ENCODE peak calls at places on chromosomes 7 and 10, in seven cellular contexts. T is kidney epithelial cell, Q is tibial artery, J is IMR-90, C is bronchial epithelial cell, S is AG09309, B is fibroblast of lung. U is an unnamed sample.

GRCh38 chr10:29375888-29376287 is 87.0 kb downstream of the LYZL1 start:
- DNase-seq in S (no peak), J (no peak), B (no peak), Q (no peak), T (no peak), C (no peak), U (no peak)

GRCh38 chr7:35556532-35557471 is 138.1 kb downstream of the HERPUD2 start:
- DNase-seq in Q (no peak), C (no peak), T (no peak), B (no peak), J (no peak), S (no peak), U (no peak)

GRCh38 chr10:116001976-116002375 is 271.0 kb downstream of the GFRA1 start:
- DNase-seq in J (no peak), B (no peak), T (no peak), C (no peak), Q (no peak), S (no peak), U (no peak)

GRCh38 chr7:101518348-101518747 is 110.7 kb downstream of the MYL10 start:
- DNase-seq in J (peak), B (peak), C (no peak), T (no peak), Q (no peak), S (no peak), U (peak)

GRCh38 chr10:132129431-132129830 is 57.3 kb upstream of the DPYSL4 start:
- DNase-seq in Q (no peak), B (no peak), T (no peak), C (no peak), S (no peak), J (no peak), U (no peak)

GRCh38 chr10:33509231-33509871 is 174.9 kb upstream of the NRP1 start:
- DNase-seq in S (no peak), T (peak), B (peak), J (peak), Q (peak), C (peak), U (peak)

GRCh38 chr10:6409982-6410694 is 169.9 kb downstream of the PRKCQ start:
- DNase-seq in Q (no peak), S (no peak), C (peak), T (no peak), B (peak), J (peak), U (peak)

GRCh38 chr10:23065549-23065948 is 29.8 kb upstream of the MSRB2 start:
- DNase-seq in Q (peak), S (peak), C (peak), B (peak), J (peak), T (peak), U (peak)

GRCh38 chr10:30893208-30893607 is 138.5 kb downstream of the ZNF438 start:
- DNase-seq in T (no peak), S (no peak), Q (no peak), J (peak), C (no peak), B (peak), U (no peak)

GRCh38 chr7:34806831-34807230 is 148.8 kb downstream of the NPSR1 start:
- DNase-seq in T (no peak), J (no peak), C (no peak), S (no peak), Q (no peak), B (no peak), U (no peak)

GRCh38 chr10:3747984-3748383 is 37.0 kb downstream of the KLF6 start:
- DNase-seq in C (no peak), B (no peak), J (no peak), S (no peak), Q (no peak), T (no peak), U (no peak)

GRCh38 chr7:139387594-139387993 is 27.9 kb downstream of the LUC7L2 start:
- DNase-seq in Q (no peak), J (no peak), S (no peak), T (no peak), C (no peak), B (no peak), U (no peak)

DNA sequence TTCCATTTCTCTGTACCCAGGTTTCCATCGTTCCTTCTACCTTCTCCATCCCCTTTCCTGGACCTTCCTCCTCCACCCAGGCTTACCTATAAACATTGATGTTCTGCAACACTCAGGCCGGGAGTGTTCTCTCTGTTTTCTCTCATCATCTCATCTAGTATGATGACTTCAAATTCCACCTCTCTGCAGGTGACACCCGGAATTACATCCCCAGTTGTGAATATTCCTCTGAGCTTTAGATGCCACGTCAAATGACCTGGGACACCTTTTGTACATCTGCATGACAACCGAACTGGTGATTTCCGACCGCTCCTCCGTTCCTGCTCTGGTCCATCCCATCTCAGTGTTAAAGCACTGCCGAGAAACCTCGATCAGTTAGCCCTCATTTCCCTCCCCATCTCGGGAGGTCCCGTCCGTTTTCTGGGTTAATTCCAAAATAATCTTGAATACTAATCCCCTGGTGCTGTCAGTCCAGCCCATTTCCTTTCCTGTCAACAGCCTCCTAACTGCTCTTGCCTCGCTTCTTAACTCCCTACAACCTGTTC is 76.7 kb upstream of the SAMD8 start:
- DNase-seq in J (no peak), C (no peak), Q (no peak), S (no peak), T (no peak), B (no peak), U (no peak)
- TF ChIP-seq CTCF in J (no peak), C (no peak), Q (no peak), S (no peak), T (no peak), B (no peak), U (no peak)

GRCh38 chr10:96118604-96119450 is 11.3 kb upstream of the ZNF518A start:
- DNase-seq in J (no peak), T (no peak), S (no peak), Q (no peak), C (no peak), B (no peak), U (no peak)

GRCh38 chr10:96124230-96125141 is 5.6 kb upstream of the ZNF518A start:
- DNase-seq in Q (no peak), S (no peak), C (peak), T (no peak), B (peak), J (peak), U (peak)

GRCh38 chr10:96125142-96125515 is 5.0 kb upstream of the ZNF518A start:
- DNase-seq in Q (no peak), J (peak), C (peak), B (no peak), T (no peak), S (no peak), U (no peak)

DNA sequence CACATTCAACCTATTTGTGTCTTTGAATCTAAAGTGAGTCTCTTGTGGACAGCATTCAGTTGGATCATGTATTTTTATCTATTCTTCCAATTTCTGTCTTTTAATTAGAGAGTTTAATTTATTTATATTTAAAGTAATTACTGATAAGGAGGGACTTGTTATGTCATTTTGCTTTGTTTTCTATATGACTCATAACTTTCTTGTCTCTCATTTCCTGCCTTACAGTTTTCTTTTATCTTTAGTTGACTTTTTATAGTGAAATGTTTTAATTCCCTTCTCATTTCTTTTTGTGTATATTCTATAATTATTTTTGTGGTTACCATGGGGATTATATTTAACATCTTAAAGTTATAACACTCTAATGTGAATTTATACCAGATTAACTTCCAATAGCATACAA is 7.3 kb upstream of the ZNF518A start:
- DNase-seq in B (no peak), C (peak), S (no peak), T (no peak), Q (no peak), J (no peak), U (no peak)
- H3K4me3 ChIP-seq in B (no peak), C (no peak), S (no peak), T (no peak), Q (no peak), J (no peak), U (no peak)

GRCh38 chr10:99964791-99965190 is 45.0 kb downstream of the DNMBP start:
- DNase-seq in Q (no peak), B (peak), J (peak), S (no peak), T (no peak), C (no peak), U (peak)
- TF ChIP-seq CTCF in Q (no peak), B (peak), J (peak), S (peak), T (peak), C (no peak), U (peak)

GRCh38 chr7:24877790-24878311 is 102.1 kb downstream of the OSBPL3 start:
- DNase-seq in C (no peak), Q (no peak), T (no peak), S (no peak), B (peak), J (peak), U (peak)
- H3K4me3 ChIP-seq in C (no peak), Q (no peak), T (no peak), S (no peak), B (no peak), J (no peak), U (no peak)

GRCh38 chr10:37488792-37489657 is 363.6 kb downstream of the ANKRD30A start:
- DNase-seq in C (peak), J (no peak), S (peak), Q (no peak), B (no peak), T (no peak), U (peak)
- TF ChIP-seq CTCF in C (no peak), J (no peak), S (peak), Q (no peak), B (no peak), T (no peak), U (no peak)

GRCh38 chr7:2017914-2018785 is 214.6 kb downstream of the MAD1L1 start:
- DNase-seq in S (no peak), T (no peak), C (no peak), Q (peak), B (no peak), J (no peak), U (no peak)

GRCh38 chr7:2017483-2017891 is 215.3 kb downstream of the MAD1L1 start:
- DNase-seq in J (no peak), B (no peak), T (no peak), S (no peak), C (no peak), Q (peak), U (no peak)

GRCh38 chr7:2019693-2020511 is 212.8 kb downstream of the MAD1L1 start:
- DNase-seq in T (peak), C (peak), S (peak), Q (peak), B (peak), J (peak), U (peak)

GRCh38 chr7:2016761-2017482 is 215.8 kb downstream of the MAD1L1 start:
- DNase-seq in C (no peak), S (no peak), J (no peak), Q (peak), B (no peak), T (no peak), U (no peak)

GRCh38 chr7:2018786-2019692 is 213.7 kb downstream of the MAD1L1 start:
- DNase-seq in S (peak), C (peak), T (peak), J (peak), B (peak), Q (peak), U (peak)
- H3K4me3 ChIP-seq in S (peak), C (no peak), T (no peak), J (no peak), B (no peak), Q (peak), U (no peak)

GRCh38 chr7:94612253-94612652 is 43.7 kb downstream of the SGCE start:
- DNase-seq in B (no peak), J (no peak), Q (no peak), S (no peak), T (no peak), C (no peak), U (no peak)

GRCh38 chr7:94620703-94621118 is 35.2 kb downstream of the SGCE start:
- DNase-seq in Q (peak), J (peak), T (peak), B (peak), S (peak), C (peak), U (peak)

GRCh38 chr7:94621120-94621519 is 34.8 kb downstream of the SGCE start:
- DNase-seq in T (no peak), S (no peak), Q (no peak), B (no peak), J (no peak), C (no peak), U (no peak)

GRCh38 chr7:94618134-94618533 is 37.8 kb downstream of the SGCE start:
- DNase-seq in C (no peak), J (no peak), S (no peak), T (no peak), B (no peak), Q (no peak), U (no peak)

DNA sequence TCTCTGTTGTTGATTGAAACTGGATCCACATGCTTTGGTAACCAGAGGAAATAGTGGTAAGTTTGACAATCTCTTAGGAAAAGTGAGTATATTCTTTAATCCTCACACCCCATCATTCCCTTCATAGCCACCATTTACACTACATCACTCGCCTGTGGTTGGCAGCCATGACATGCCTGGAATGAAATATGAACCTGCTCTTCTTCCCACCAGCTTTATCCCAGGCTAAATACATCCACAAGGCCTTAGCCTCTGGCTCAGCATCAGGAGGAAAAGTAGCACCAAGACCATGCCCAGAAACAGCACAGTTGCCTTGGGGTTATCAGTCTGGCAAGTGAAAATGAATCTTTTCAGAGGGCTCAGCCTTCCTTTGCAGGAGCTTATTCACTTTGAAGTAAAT is 40.3 kb downstream of the SGCE start:
- DNase-seq in J (no peak), B (no peak), T (no peak), S (no peak), C (no peak), Q (no peak), U (no peak)
- TF ChIP-seq CTCF in J (no peak), B (no peak), T (no peak), S (no peak), C (no peak), Q (no peak), U (no peak)

U was measured in astrocyte of the spinal cord.